ENCODE peak calls at places on chromosomes 5 and 9, in four cellular contexts. O is fibroblast of the aortic adventitia, D is NB4, R is heart right ventricle. W is an unnamed sample.

GRCh38 chr5:157965040-157965439 is 106.1 kb upstream of the CLINT1 start:
- DNase-seq in O (no peak), D (no peak), R (no peak), W (no peak)

GRCh38 chr5:23727271-23727670 is 219.9 kb downstream of the PRDM9 start:
- DNase-seq in O (no peak), D (no peak), R (no peak), W (no peak)

GRCh38 chr9:134059188-134059641 is 8.6 kb downstream of the BRD3 start:
- DNase-seq in O (no peak), D (no peak), R (no peak), W (no peak)

GRCh38 chr5:59584858-59585846 is 308.4 kb downstream of the PDE4D start:
- DNase-seq in O (no peak), D (no peak), R (no peak), W (no peak)

GRCh38 chr9:124752967-124753366 is 18.1 kb downstream of the NR6A1 start:
- DNase-seq in O (peak), D (no peak), R (no peak), W (peak)

GRCh38 chr5:168964182-168964581 is 336.8 kb downstream of the SLIT3 start:
- DNase-seq in O (no peak), D (no peak), R (no peak), W (no peak)

GRCh38 chr9:112352209-112352608 is 18.8 kb upstream of the PTBP3 start:
- DNase-seq in O (no peak), D (no peak), R (no peak), W (no peak)

GRCh38 chr9:33718987-33719386 is 76.4 kb upstream of the PRSS3 start:
- DNase-seq in O (peak), D (peak), R (peak), W (peak)

GRCh38 chr5:95761771-95762680 is 30.9 kb downstream of the RHOBTB3 start:
- DNase-seq in O (peak), D (no peak), R (no peak), W (peak)

GRCh38 chr5:87845734-87846133 is 422.9 kb downstream of the TMEM161B start:
- DNase-seq in O (no peak), D (no peak), R (no peak), W (no peak)

GRCh38 chr9:129408535-129409215 is 212.2 kb downstream of the C9orf50 start:
- DNase-seq in O (no peak), D (no peak), R (peak), W (no peak)

GRCh38 chr9:112124156-112124555 is 50.9 kb downstream of the SUSD1 start:
- DNase-seq in O (no peak), D (no peak), R (no peak), W (no peak)

GRCh38 chr5:35853652-35854051 is 3.0 kb upstream of the IL7R start:
- DNase-seq in O (no peak), D (no peak), R (no peak), W (peak)

GRCh38 chr9:132384376-132384775 is 22.3 kb downstream of the TTF1 start:
- DNase-seq in O (no peak), D (no peak), R (no peak), W (no peak)

GRCh38 chr9:96885424-96885823 is 31.1 kb upstream of the ZNF782 start:
- DNase-seq in O (no peak), D (no peak), R (no peak), W (no peak)

GRCh38 chr5:136079195-136079985 is 50.6 kb downstream of the TGFBI start:
- DNase-seq in O (no peak), D (no peak), R (no peak), W (no peak)

GRCh38 chr9:36873247-36873875 is 160.7 kb downstream of the PAX5 start:
- DNase-seq in O (peak), D (peak), R (peak), W (peak)

GRCh38 chr5:129020683-129021082 is 55.4 kb downstream of the SLC27A6 start:
- DNase-seq in O (no peak), D (no peak), R (no peak), W (no peak)

GRCh38 chr5:60178101-60178500 is 284.6 kb upstream of the PDE4D start:
- DNase-seq in O (no peak), D (no peak), R (no peak), W (no peak)

GRCh38 chr5:108700928-108701327 is 46.8 kb upstream of the FER start:
- DNase-seq in O (no peak), D (no peak), R (no peak), W (no peak)

GRCh38 chr9:74304598-74304997 is 192.5 kb upstream of the RORB start:
- DNase-seq in O (no peak), D (no peak), R (no peak), W (no peak)

GRCh38 chr5:59786271-59786805 is 107.2 kb downstream of the PDE4D start:
- DNase-seq in O (peak), D (no peak), R (no peak), W (peak)

GRCh38 chr9:121997791-121998190 is 95.3 kb downstream of the TTLL11 start:
- DNase-seq in O (no peak), D (peak), R (no peak), W (no peak)

GRCh38 chr9:121503443-121503842 is 3.8 kb upstream of the GGTA1 start:
- DNase-seq in O (peak), D (no peak), R (no peak), W (peak)

GRCh38 chr9:137428841-137429545 is 5.8 kb downstream of the NOXA1 start:
- DNase-seq in O (no peak), D (no peak), R (peak), W (no peak)

GRCh38 chr5:119274767-119275130 is 81.1 kb upstream of the TNFAIP8 start:
- DNase-seq in O (peak), D (peak), R (no peak), W (peak)

GRCh38 chr5:137254153-137254552 is 245.0 kb downstream of the SPOCK1 start:
- DNase-seq in O (peak), D (no peak), R (no peak), W (peak)

GRCh38 chr5:146188358-146188757 is 5.9 kb upstream of the LARS1 start:
- DNase-seq in O (peak), D (no peak), R (no peak), W (peak)

GRCh38 chr5:17340816-17341215 is 123.4 kb downstream of the BASP1 start:
- DNase-seq in O (peak), D (no peak), R (no peak), W (no peak)

GRCh38 chr5:174151579-174152181 is 106.2 kb downstream of the NSG2 start:
- DNase-seq in O (no peak), D (no peak), R (no peak), W (no peak)

GRCh38 chr9:37963936-37964739 is 60.2 kb upstream of the SLC25A51 start:
- DNase-seq in O (peak), D (peak), R (no peak), W (peak)

GRCh38 chr5:32642276-32643002 is 57.1 kb downstream of the SUB1 start:
- DNase-seq in O (peak), D (no peak), R (no peak), W (peak)

GRCh38 chr9:98708103-98708932 is 417 bp downstream of the GABBR2 start:
- DNase-seq in O (no peak), D (no peak), R (no peak), W (no peak)

GRCh38 chr5:1101991-1102713 is 9.7 kb downstream of the SLC12A7 start:
- DNase-seq in O (no peak), D (no peak), R (no peak), W (no peak)

GRCh38 chr5:75338408-75338807 is 1.4 kb downstream of the HMGCR start:
- DNase-seq in O (no peak), D (no peak), R (no peak), W (no peak)
- H3K4me3 ChIP-seq in O (peak), D (peak), R (peak), W (peak)

DNA sequence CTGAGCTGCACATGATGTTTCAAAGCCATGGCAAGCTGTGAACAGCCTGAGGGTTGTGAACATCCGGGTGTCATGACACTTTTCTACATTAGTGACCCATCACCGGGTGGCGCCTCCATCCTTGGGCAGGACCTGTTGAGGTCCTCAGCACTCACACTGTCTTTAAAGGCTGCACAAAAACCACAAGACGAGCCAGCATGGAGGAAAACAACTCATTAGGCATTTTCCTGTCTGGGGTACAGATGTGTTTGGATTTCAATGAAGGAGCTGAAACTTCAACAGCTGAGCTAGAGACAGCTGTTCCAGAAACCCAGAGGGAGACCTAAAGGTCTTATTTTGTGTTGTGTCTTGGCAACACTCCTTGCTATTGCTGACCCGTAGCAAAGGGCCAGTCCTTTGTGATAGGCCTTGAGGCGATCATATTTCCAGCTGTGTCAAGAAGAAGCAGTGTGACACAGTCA is 151.9 kb upstream of the VLDLR start:
- DNase-seq in O (peak), D (peak), R (peak), W (peak)
- TF ChIP-seq CTCF in O (peak), D (peak), R (peak), W (no peak)

GRCh38 chr9:16628421-16628820 is 242.0 kb downstream of the BNC2 start:
- DNase-seq in O (peak), D (no peak), R (no peak), W (peak)

GRCh38 chr9:16627967-16628366 is 242.5 kb downstream of the BNC2 start:
- DNase-seq in O (peak), D (peak), R (no peak), W (peak)

GRCh38 chr9:16625106-16625505 is 245.4 kb downstream of the BNC2 start:
- DNase-seq in O (peak), D (no peak), R (no peak), W (no peak)

GRCh38 chr9:16625831-16626230 is 244.6 kb downstream of the BNC2 start:
- DNase-seq in O (peak), D (no peak), R (no peak), W (no peak)

GRCh38 chr9:16626577-16627130 is 243.8 kb downstream of the BNC2 start:
- DNase-seq in O (peak), D (no peak), R (no peak), W (peak)
- H3K4me3 ChIP-seq in O (no peak), D (no peak), R (no peak), W (no peak)

GRCh38 chr5:9630251-9630650 is at the start of gene TAS2R1:
- DNase-seq in O (no peak), D (no peak), R (no peak), W (no peak)
- TF ChIP-seq CTCF in O (no peak), D (no peak), R (no peak), W (no peak)

DNA sequence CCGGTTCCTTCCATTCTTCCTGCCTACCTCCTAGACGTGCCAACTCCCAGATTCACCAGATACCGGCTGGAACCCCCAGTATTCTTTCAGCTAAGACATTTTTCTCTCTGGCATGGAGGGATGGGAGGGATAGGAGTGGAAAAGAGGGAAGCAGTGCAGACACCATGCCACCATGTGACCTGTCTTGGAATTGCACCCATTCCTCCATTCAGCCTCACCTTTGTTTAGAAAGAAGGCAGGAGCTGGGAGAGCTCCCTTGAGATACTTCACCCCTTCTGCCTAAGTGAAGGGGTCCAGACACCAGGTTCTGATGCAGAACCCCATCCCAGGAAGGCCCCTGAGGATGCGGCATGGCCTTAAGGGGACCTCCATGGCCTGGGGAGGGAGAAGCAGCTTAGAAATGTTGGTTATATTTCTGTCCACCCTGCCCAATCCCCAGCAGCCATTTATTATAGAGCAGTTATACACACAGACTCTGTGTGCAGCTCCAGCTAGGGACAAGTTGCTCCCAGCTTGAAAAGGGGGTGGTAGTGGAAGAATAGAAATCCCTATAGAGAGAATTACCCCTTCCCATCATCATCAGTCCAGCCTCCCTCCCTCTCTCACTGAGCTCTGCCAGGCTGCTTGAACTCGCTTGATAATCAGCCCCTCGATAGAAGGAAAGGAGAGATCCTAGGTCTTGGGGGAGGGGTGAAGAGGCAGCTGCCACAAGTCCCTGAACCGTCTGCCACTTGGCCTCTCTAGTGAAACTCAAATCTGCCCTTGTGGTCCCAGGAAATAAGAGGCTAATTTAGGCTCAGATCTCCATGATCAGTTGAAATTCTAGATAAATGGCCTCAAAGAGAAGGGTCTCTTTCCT is 5.1 kb downstream of the DNAJB5 start:
- DNase-seq in O (peak), D (peak), R (no peak), W (peak)
- H3K4me3 ChIP-seq in O (no peak), D (no peak), R (peak), W (no peak)

GRCh38 chr5:43042176-43042625 is 2.1 kb upstream of the ANXA2R start:
- DNase-seq in O (peak), D (peak), R (peak), W (peak)
- TF ChIP-seq CTCF in O (peak), D (no peak), R (peak), W (no peak)

GRCh38 chr5:33891731-33892418 is at the start of gene ADAMTS12:
- DNase-seq in O (peak), D (no peak), R (peak), W (peak)
- H3K4me3 ChIP-seq in O (peak), D (no peak), R (peak), W (peak)

GRCh38 chr9:70362952-70363351 is 51.5 kb downstream of the KLF9 start:
- DNase-seq in O (peak), D (peak), R (no peak), W (peak)
- TF ChIP-seq CTCF in O (no peak), D (no peak), R (no peak), W (no peak)